ENCODE peak calls at places on chromosomes 13 and 19, in eight cellular contexts. W is HCT116, Q is AG09309, I is lung, M is MCF 10A, V is body of pancreas, X is thoracic aorta, H is H9. S is an unnamed sample.

GRCh38 chr13:23608704-23609413 is 38.6 kb downstream of the TNFRSF19 start:
- DNase-seq in I (peak), Q (no peak), W (no peak), H (no peak), X (no peak), M (no peak), V (peak), S (no peak)

GRCh38 chr13:25901460-25902376 is 150.1 kb downstream of the SHISA2 start:
- DNase-seq in I (no peak), H (no peak), W (no peak), Q (no peak), M (peak), X (no peak), V (no peak), S (no peak)

GRCh38 chr19:50512112-50512998 is 1.4 kb downstream of the ASPDH start:
- DNase-seq in V (no peak), Q (no peak), M (no peak), I (no peak), W (no peak), H (no peak), X (no peak), S (no peak)

GRCh38 chr13:99465454-99465853 is 35.8 kb upstream of the TM9SF2 start:
- DNase-seq in Q (no peak), V (no peak), I (no peak), X (no peak), M (no peak), H (no peak), W (no peak), S (no peak)

GRCh38 chr13:104318121-104318520 is 1251.9 kb upstream of the SLC10A2 start:
- DNase-seq in X (no peak), V (no peak), M (peak), I (no peak), H (no peak), Q (no peak), W (peak), S (no peak)

GRCh38 chr19:58325623-58326022 is 1.2 kb upstream of the ZSCAN22 start:
- DNase-seq in M (no peak), X (no peak), Q (no peak), I (no peak), H (no peak), W (no peak), V (no peak), S (no peak)

GRCh38 chr19:6761053-6761676 is 6.1 kb downstream of the SH2D3A start:
- DNase-seq in Q (no peak), M (no peak), I (no peak), H (peak), V (no peak), W (no peak), X (no peak), S (no peak)

GRCh38 chr19:12790628-12791344 is 500 bp upstream of the JUNB start:
- DNase-seq in X (no peak), V (no peak), W (no peak), H (no peak), I (no peak), M (no peak), Q (no peak), S (no peak)

GRCh38 chr19:41537789-41538188 is 38.2 kb upstream of the CEACAM21 start:
- DNase-seq in H (no peak), Q (no peak), I (no peak), M (peak), V (no peak), W (no peak), X (no peak), S (no peak)

GRCh38 chr19:58381460-58382220 is 810 bp upstream of the ZNF837 start:
- DNase-seq in M (no peak), H (no peak), X (no peak), W (no peak), V (no peak), I (no peak), Q (no peak), S (peak)

GRCh38 chr19:42352216-42352892 is 26.9 kb downstream of the MEGF8 start:
- DNase-seq in H (no peak), V (no peak), X (no peak), W (no peak), Q (no peak), I (no peak), M (no peak), S (no peak)

GRCh38 chr13:109729031-109729870 is 57.1 kb downstream of the IRS2 start:
- DNase-seq in X (no peak), I (no peak), M (no peak), V (no peak), Q (no peak), W (no peak), H (no peak), S (no peak)

DNA sequence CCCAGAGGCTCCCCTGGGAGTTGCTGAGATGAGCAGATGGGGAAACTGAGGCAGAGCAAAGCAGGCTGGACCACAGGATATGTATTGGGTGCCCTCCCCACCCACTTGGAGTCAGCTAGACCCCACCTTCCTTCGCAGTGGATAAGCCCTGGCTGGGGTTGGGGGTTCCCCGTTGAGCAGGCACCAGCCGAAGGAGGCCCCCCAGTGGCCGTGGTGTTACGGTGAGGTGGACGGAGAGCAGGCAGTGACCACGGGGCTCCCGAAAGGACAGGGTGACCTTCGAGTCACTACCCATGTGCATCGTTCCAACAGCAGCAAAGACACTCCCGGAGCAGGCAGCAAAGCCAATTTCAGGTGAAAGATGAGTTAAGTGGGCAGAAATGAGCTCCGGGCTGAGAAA is 62.4 kb upstream of the ADGRE5 start:
- DNase-seq in W (no peak), V (no peak), Q (no peak), X (no peak), I (no peak), H (peak), M (no peak), S (peak)
- TF ChIP-seq CTCF in W (peak), V (peak), Q (peak), X (no peak), I (no peak), H (peak), M (no peak), S (peak)

GRCh38 chr19:46608178-46608577 is 7.0 kb downstream of the CALM3 start:
- DNase-seq in I (no peak), V (no peak), Q (no peak), M (no peak), H (no peak), X (no peak), W (no peak), S (no peak)
- TF ChIP-seq CTCF in I (no peak), V (no peak), Q (no peak), M (no peak), H (no peak), X (no peak), W (no peak), S (no peak)

GRCh38 chr19:35714601-35715354 is 3.0 kb upstream of the KMT2B start:
- DNase-seq in W (no peak), H (peak), X (no peak), M (no peak), V (no peak), I (no peak), Q (no peak), S (no peak)
- TF ChIP-seq CTCF in W (peak), H (peak), X (no peak), M (no peak), V (no peak), I (no peak), Q (no peak), S (no peak)

GRCh38 chr19:38434549-38435051 is 1.1 kb downstream of the RYR1 start:
- DNase-seq in M (no peak), W (no peak), X (no peak), V (no peak), I (no peak), Q (no peak), H (peak), S (peak)
- TF ChIP-seq CTCF in M (no peak), W (no peak), X (no peak), V (no peak), I (no peak), Q (no peak), H (no peak), S (no peak)

GRCh38 chr19:4589579-4590410 is 30.3 kb upstream of the SEMA6B start:
- DNase-seq in M (no peak), V (no peak), X (no peak), I (no peak), H (no peak), W (no peak), Q (no peak), S (peak)
- TF ChIP-seq CTCF in M (peak), V (peak), X (peak), I (no peak), H (peak), W (peak), Q (peak), S (peak)

S was measured in nephron progenitor cell.